ENCODE peak calls at places on chromosomes 1 and 21, in five cellular contexts. P is COR-L47, W is iPS DF 6.9, O is Caki2, G is amniotic stem cell. T is an unnamed sample.

GRCh38 chr1:161486806-161487482 is 18.3 kb upstream of the FCGR2A start:
- DNase-seq in P (peak), W (peak), O (peak), G (peak), T (no peak)

GRCh38 chr1:208520700-208521099 is 276.5 kb upstream of the PLXNA2 start:
- DNase-seq in P (no peak), W (no peak), O (no peak), G (no peak), T (no peak)

GRCh38 chr1:18668750-18669404 is 38.2 kb downstream of the PAX7 start:
- DNase-seq in P (no peak), W (no peak), O (peak), G (no peak), T (no peak)

GRCh38 chr1:58555393-58555792 is 8.9 kb upstream of the OMA1 start:
- DNase-seq in P (no peak), W (no peak), O (no peak), G (no peak), T (no peak)

GRCh38 chr21:43204638-43205037 is 35.8 kb downstream of the CRYAA start:
- DNase-seq in P (no peak), W (no peak), O (no peak), G (no peak), T (no peak)

GRCh38 chr1:226001852-226002666 is 2.9 kb upstream of the SDE2 start:
- DNase-seq in P (peak), W (no peak), O (no peak), G (no peak), T (no peak)

GRCh38 chr1:162977944-162978568 is 91.1 kb upstream of the RGS4 start:
- DNase-seq in P (no peak), W (no peak), O (no peak), G (no peak), T (no peak)

GRCh38 chr1:97832490-97832889 is 88.3 kb downstream of the DPYD start:
- DNase-seq in P (peak), W (no peak), O (no peak), G (no peak), T (no peak)

GRCh38 chr21:38809170-38809878 is 3.6 kb downstream of the ETS2 start:
- DNase-seq in P (no peak), W (no peak), O (no peak), G (no peak), T (no peak)

GRCh38 chr1:209493584-209493983 is 89.9 kb upstream of the CAMK1G start:
- DNase-seq in P (no peak), W (no peak), O (no peak), G (no peak), T (no peak)

GRCh38 chr21:31284797-31285397 is 59.2 kb downstream of the TIAM1 start:
- DNase-seq in P (no peak), W (no peak), O (no peak), G (no peak), T (no peak)

GRCh38 chr1:103218821-103219220 is 110.5 kb upstream of the COL11A1 start:
- DNase-seq in P (no peak), W (no peak), O (no peak), G (no peak), T (no peak)

GRCh38 chr1:1554926-1555915 is 14.8 kb upstream of the TMEM240 start:
- DNase-seq in P (no peak), W (no peak), O (peak), G (no peak), T (peak)

GRCh38 chr1:234258071-234258470 is 115.2 kb upstream of the COA6 start:
- DNase-seq in P (no peak), W (no peak), O (no peak), G (no peak), T (no peak)

GRCh38 chr1:85116856-85117255 is 68.6 kb upstream of the MCOLN3 start:
- DNase-seq in P (no peak), W (no peak), O (no peak), G (no peak), T (no peak)

GRCh38 chr1:91124989-91125417 is 103.2 kb upstream of the ZNF644 start:
- DNase-seq in P (no peak), W (no peak), O (no peak), G (no peak), T (no peak)

GRCh38 chr1:47420547-47420946 is 4.5 kb downstream of the FOXE3 start:
- DNase-seq in P (no peak), W (no peak), O (no peak), G (no peak), T (no peak)

GRCh38 chr1:207072241-207072640 is 16.4 kb upstream of the C4BPB start:
- DNase-seq in P (no peak), W (no peak), O (no peak), G (no peak), T (no peak)